ENCODE peak calls at places on chromosome 19, in six cellular contexts. K, A, P, G, Y and D are unnamed samples.

GRCh38 chr19:56350416-56351045 is 35.9 kb upstream of the ZSCAN5A start:
- DNase-seq in K (peak), P (no peak), A (peak), Y (peak), G (peak), D (no peak)

GRCh38 chr19:55069859-55070225 is 5.8 kb upstream of the EPS8L1 start:
- DNase-seq in Y (no peak), A (no peak), G (no peak), K (no peak), P (no peak), D (no peak)

GRCh38 chr19:21128901-21129698 is 12.7 kb upstream of the ZNF431 start:
- DNase-seq in K (no peak), A (no peak), P (no peak), Y (no peak), G (no peak), D (no peak)

GRCh38 chr19:1271528-1272422 is 2.6 kb downstream of the CIRBP start:
- DNase-seq in K (no peak), A (no peak), Y (no peak), P (peak), G (peak), D (no peak)

GRCh38 chr19:18171605-18172327 is 1.8 kb upstream of the IFI30 start:
- DNase-seq in A (no peak), K (peak), G (no peak), Y (no peak), P (no peak), D (no peak)

GRCh38 chr19:12139885-12140544 is at the start of gene ZNF20:
- DNase-seq in K (peak), Y (peak), P (peak), G (peak), A (peak), D (peak)

GRCh38 chr19:49182848-49183375 is 25.3 kb downstream of the TRPM4 start:
- DNase-seq in G (no peak), Y (no peak), K (no peak), P (no peak), A (no peak), D (no peak)

GRCh38 chr19:55118401-55118991 is 1.1 kb upstream of the PPP1R12C start:
- DNase-seq in Y (no peak), P (peak), K (no peak), A (no peak), G (peak), D (peak)

GRCh38 chr19:13506550-13506878 is 235 bp upstream of the CACNA1A start:
- DNase-seq in G (no peak), P (peak), A (no peak), Y (no peak), K (no peak), D (peak)

GRCh38 chr19:9144920-9145319 is 4.7 kb downstream of the ZNF317 start:
- DNase-seq in P (no peak), K (no peak), Y (no peak), G (no peak), A (no peak), D (no peak)

GRCh38 chr19:45768644-45769053 is 403 bp downstream of the SIX5 start:
- DNase-seq in G (no peak), A (no peak), P (peak), K (peak), Y (peak), D (no peak)

GRCh38 chr19:55406869-55407624 is 541 bp downstream of the UBE2S start:
- DNase-seq in P (no peak), G (no peak), A (no peak), Y (no peak), K (peak), D (peak)

GRCh38 chr19:13597625-13598024 is 91.3 kb upstream of the CACNA1A start:
- DNase-seq in P (peak), Y (peak), A (peak), K (peak), G (peak), D (peak)

GRCh38 chr19:4518345-4519171 is at the start of gene PLIN4:
- DNase-seq in G (peak), Y (no peak), A (peak), K (no peak), P (peak), D (peak)

GRCh38 chr19:1173845-1174809 is at the start of gene SBNO2:
- DNase-seq in P (peak), Y (peak), G (peak), A (peak), K (peak), D (peak)

GRCh38 chr19:44607917-44608316 is 5.4 kb upstream of the IGSF23 start:
- DNase-seq in G (no peak), P (no peak), A (no peak), K (no peak), Y (no peak), D (no peak)

GRCh38 chr19:38617764-38618589 is at the start of gene MAP4K1:
- DNase-seq in G (peak), K (peak), Y (peak), P (peak), A (no peak), D (no peak)

GRCh38 chr19:47512183-47512947 is 2.5 kb downstream of the NAPA start:
- DNase-seq in G (peak), K (no peak), Y (no peak), P (no peak), A (peak), D (no peak)

GRCh38 chr19:40134866-40135265 is 44.1 kb upstream of the ZNF780A start:
- DNase-seq in A (no peak), P (no peak), K (no peak), Y (no peak), G (no peak), D (no peak)